ENCODE peak calls at places on chromosomes 6 and 20, in six cellular contexts. W is HCT116, I is GM12878, E is HepG2, U is H1, P is SK-N-SH. F is an unnamed sample.

GRCh38 chr6:38973178-38974057 is 75.2 kb upstream of the GLP1R start:
- DNase-seq in P (peak; percentile 64), I (peak; percentile 9), E (peak; percentile 72), U (no peak), W (peak; percentile 72), F (peak; percentile 52)

GRCh38 chr6:41594326-41594725 is 43.9 kb upstream of the MDFI start:
- DNase-seq in U (no peak), E (no peak), I (no peak), P (no peak), W (no peak), F (no peak)

GRCh38 chr20:7091655-7092054 is 324.2 kb downstream of the BMP2 start:
- DNase-seq in W (no peak), P (no peak), I (no peak), U (no peak), E (no peak), F (no peak)

GRCh38 chr6:162076816-162077215 is 650.8 kb downstream of the PRKN start:
- DNase-seq in E (no peak), I (no peak), P (no peak), W (no peak), U (no peak), F (no peak)

GRCh38 chr20:50569864-50570836 is 60.0 kb downstream of the PTPN1 start:
- DNase-seq in U (no peak), E (peak; percentile 33), I (peak; percentile 68), P (no peak), W (peak; percentile 15), F (no peak)

GRCh38 chr20:10648651-10649050 is 25.1 kb downstream of the JAG1 start:
- DNase-seq in I (peak; percentile 28), E (no peak), U (no peak), W (no peak), P (no peak), F (no peak)

GRCh38 chr20:46328180-46328882 is 20.0 kb upstream of the CDH22 start:
- DNase-seq in P (no peak), I (no peak), E (no peak), U (no peak), W (no peak), F (no peak)

GRCh38 chr20:56627122-56628014 is 1.7 kb upstream of the TFAP2C start:
- DNase-seq in E (no peak), I (no peak), U (peak; percentile 65), P (peak; percentile 26), W (no peak), F (no peak)

GRCh38 chr20:58086763-58087566 is 141.5 kb downstream of the ANKRD60 start:
- DNase-seq in E (peak; percentile 51), P (peak; percentile 76), I (no peak), W (peak; percentile 16), U (peak; percentile 67), F (peak; percentile 38)

GRCh38 chr6:75516757-75517156 is 23.2 kb upstream of the FILIP1 start:
- DNase-seq in E (no peak), P (no peak), I (no peak), U (no peak), W (no peak), F (no peak)

GRCh38 chr6:170074907-170075306 is 216.0 kb downstream of the DLL1 start:
- DNase-seq in U (peak; percentile 37), P (no peak), E (no peak), W (no peak), I (no peak), F (no peak)

GRCh38 chr6:98825602-98826230 is 8.7 kb upstream of the POU3F2 start:
- DNase-seq in U (no peak), E (no peak), P (no peak), W (no peak), I (no peak), F (no peak)

GRCh38 chr6:26152226-26153101 is 65.2 kb downstream of the HFE start:
- DNase-seq in U (no peak), W (no peak), P (no peak), I (no peak), E (peak; percentile 23), F (no peak)

GRCh38 chr6:3908223-3908622 is 59.0 kb downstream of the FAM50B start:
- DNase-seq in I (no peak), W (no peak), E (no peak), P (no peak), U (no peak), F (no peak)

GRCh38 chr6:137313928-137314855 is 95.0 kb upstream of the IFNGR1 start:
- DNase-seq in P (peak; percentile 64), E (peak; percentile 71), W (peak; percentile 46), I (peak; percentile 43), U (peak; percentile 55), F (peak; percentile 12)

GRCh38 chr6:116575227-116575626 is 3.9 kb downstream of the RWDD1 start:
- DNase-seq in U (no peak), P (no peak), I (no peak), W (no peak), E (no peak), F (no peak)

GRCh38 chr6:5401845-5402738 is 140.8 kb downstream of the FARS2 start:
- DNase-seq in P (no peak), W (peak; percentile 12), U (no peak), E (peak; percentile 19), I (no peak), F (no peak)

GRCh38 chr6:88287696-88288095 is 121.5 kb upstream of the CNR1 start:
- DNase-seq in E (no peak), I (no peak), P (no peak), U (no peak), W (no peak), F (no peak)

GRCh38 chr6:116157391-116157790 is 31.5 kb upstream of the COL10A1 start:
- DNase-seq in P (no peak), W (no peak), U (no peak), I (no peak), E (no peak), F (no peak)

GRCh38 chr6:66628917-66629316 is 921.9 kb upstream of the EYS start:
- DNase-seq in U (no peak), P (no peak), W (no peak), I (no peak), E (no peak), F (no peak)

GRCh38 chr20:38497246-38497645 is 24.6 kb downstream of the RALGAPB start:
- DNase-seq in I (no peak), U (no peak), W (no peak), P (no peak), E (no peak), F (no peak)

GRCh38 chr6:75210885-75211739 is 5.3 kb upstream of the COL12A1 start:
- DNase-seq in W (no peak), I (no peak), E (peak; percentile 37), P (peak; percentile 44), U (no peak), F (no peak)

GRCh38 chr6:116836943-116837342 is 8.1 kb upstream of the GPRC6A start:
- DNase-seq in W (no peak), E (peak; percentile 10), I (no peak), U (no peak), P (no peak), F (no peak)

GRCh38 chr20:19699132-19699971 is 58.7 kb upstream of the RIN2 start:
- DNase-seq in U (no peak), I (no peak), P (no peak), E (no peak), W (peak; percentile 10), F (no peak)

GRCh38 chr20:19695081-19695480 is 63.0 kb upstream of the RIN2 start:
- DNase-seq in I (no peak), U (no peak), E (no peak), W (no peak), P (no peak), F (no peak)

GRCh38 chr20:19696620-19697019 is 61.4 kb upstream of the RIN2 start:
- DNase-seq in W (no peak), U (no peak), E (no peak), P (no peak), I (no peak), F (no peak)

GRCh38 chr20:19693508-19693907 is 64.5 kb upstream of the RIN2 start:
- DNase-seq in E (no peak), U (no peak), I (no peak), W (no peak), P (no peak), F (no peak)

DNA sequence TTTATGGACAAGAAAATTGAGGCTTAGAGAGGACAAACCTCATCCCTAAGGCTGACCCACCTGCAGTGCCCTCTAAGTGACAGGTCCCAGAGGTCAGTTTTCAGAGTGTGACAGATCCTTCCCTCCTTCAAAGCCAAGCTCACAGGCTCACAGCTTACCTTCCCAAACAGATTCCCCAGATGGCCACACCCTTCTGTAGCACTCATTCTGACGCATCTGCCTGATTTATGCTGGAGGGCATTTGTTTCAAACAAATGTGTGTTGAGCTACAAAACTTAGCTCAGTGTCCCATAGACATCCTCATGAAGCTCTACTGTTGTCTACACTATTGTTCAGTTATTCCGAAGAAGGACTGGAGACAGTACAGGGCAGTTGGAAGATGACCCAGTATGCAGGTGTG is 60.6 kb upstream of the RIN2 start:
- DNase-seq in P (no peak), I (no peak), E (no peak), U (no peak), W (no peak), F (no peak)
- TF ChIP-seq CTCF in P (no peak), I (no peak), E (no peak), U (no peak), W (no peak), F (no peak)

GRCh38 chr6:113414511-113414910 is 442.6 kb upstream of the MARCKS start:
- DNase-seq in U (no peak), P (peak; percentile 26), E (peak; percentile 40), W (peak; percentile 57), I (no peak), F (peak; percentile 51)
- TF ChIP-seq SIN3A in U (no peak), P (no peak), E (no peak), W (no peak), I (no peak), F (no peak)

DNA sequence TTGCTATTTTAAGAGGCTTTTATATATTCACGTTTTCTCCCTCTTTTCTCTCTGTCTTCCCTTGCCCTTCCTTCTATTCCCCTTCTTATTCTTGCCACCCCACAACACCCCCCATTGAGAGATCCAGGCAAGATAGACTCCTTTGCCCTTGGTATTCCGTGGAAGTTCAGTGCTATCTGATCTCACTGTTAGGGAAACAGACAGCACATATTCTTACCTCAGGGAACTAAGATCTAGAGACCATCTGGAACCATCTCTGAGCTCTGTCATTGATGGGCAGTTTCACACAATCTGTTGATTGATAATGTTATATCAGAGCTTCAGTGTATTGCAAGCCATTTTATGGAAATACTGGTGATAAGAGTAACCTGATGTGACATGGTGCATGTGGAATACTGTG is 228.8 kb downstream of the ARID1B start:
- DNase-seq in P (no peak), E (no peak), I (no peak), W (no peak), U (no peak), F (no peak)
- H3K4me1 ChIP-seq in P (peaks cover 7% of the 10 kb centered on the region), E (peaks cover 14% of the 10 kb centered on the region), I (peaks cover 7% of the 10 kb centered on the region), W (no peaks in the 10 kb centered on the region), U (peaks cover 11% of the 10 kb centered on the region), F (peaks cover 4% of the 10 kb centered on the region)

GRCh38 chr6:149939909-149940672 is 1.7 kb upstream of the ULBP2 start:
- DNase-seq in I (no peak), U (no peak), E (no peak), P (no peak), W (no peak), F (no peak)

GRCh38 chr6:149940673-149940984 is 1.2 kb upstream of the ULBP2 start:
- DNase-seq in U (no peak), I (no peak), W (no peak), E (no peak), P (no peak), F (no peak)

GRCh38 chr6:149941583-149942460 is at the start of gene ULBP2:
- DNase-seq in U (peak; percentile 79), W (peak; percentile 75), I (no peak), E (no peak), P (peak; percentile 96), F (no peak)

GRCh38 chr6:149938571-149939462 is 3.0 kb upstream of the ULBP2 start:
- DNase-seq in I (peak; percentile 34), W (no peak), P (peak; percentile 47), E (no peak), U (peak; percentile 57), F (no peak)

GRCh38 chr6:149942461-149942829 is 631 bp downstream of the ULBP2 start:
- DNase-seq in W (no peak), U (no peak), P (no peak), E (no peak), I (no peak), F (no peak)
- TF ChIP-seq CTCF in W (no peak), U (no peak), P (no peak), E (no peak), I (no peak), F (no peak)

F was measured in Panc1.